ENCODE peak calls at places on chromosomes 5 and 9, in ten cellular contexts. G is keratinocyte, B is psoas muscle, Y is fibroblast of mammary gland, K is body of pancreas, X is GM23338, T is adrenal gland, E is heart left ventricle, V is epithelial cell of esophagus, C is uterus. M is an unnamed sample.

GRCh38 chr5:39906146-39906545 is 481.4 kb upstream of the DAB2 start:
- DNase-seq in G (no peak), B (no peak), Y (peak), K (no peak), X (no peak), T (no peak), E (no peak), V (peak), C (no peak), M (peak)

GRCh38 chr9:99677281-99677680 is 144.4 kb upstream of the NR4A3 start:
- DNase-seq in G (no peak), B (no peak), Y (peak), K (no peak), X (no peak), T (no peak), E (no peak), V (peak), C (no peak), M (no peak)

GRCh38 chr5:37619353-37619752 is 220.5 kb downstream of the GDNF start:
- DNase-seq in G (no peak), B (no peak), Y (peak), K (no peak), X (no peak), T (no peak), E (no peak), V (peak), C (no peak), M (no peak)

GRCh38 chr9:133577463-133578112 is 31.6 kb downstream of the FAM163B start:
- DNase-seq in G (no peak), B (no peak), Y (no peak), K (no peak), X (no peak), T (no peak), E (no peak), V (no peak), C (no peak), M (no peak)

GRCh38 chr9:123727332-123727731 is 202.6 kb downstream of the DENND1A start:
- DNase-seq in G (no peak), B (no peak), Y (peak), K (no peak), X (no peak), T (no peak), E (no peak), V (peak), C (no peak), M (no peak)

GRCh38 chr5:14560091-14560595 is 21.4 kb upstream of the OTULINL start:
- DNase-seq in G (no peak), B (no peak), Y (no peak), K (peak), X (no peak), T (no peak), E (no peak), V (no peak), C (no peak), M (no peak)

GRCh38 chr5:177604116-177604521 is 4.2 kb downstream of the B4GALT7 start:
- DNase-seq in G (no peak), B (no peak), Y (no peak), K (no peak), X (no peak), T (no peak), E (no peak), V (no peak), C (no peak), M (no peak)

GRCh38 chr5:150656191-150657132 is 4.6 kb upstream of the MYOZ3 start:
- DNase-seq in G (no peak), B (peak), Y (peak), K (peak), X (peak), T (peak), E (peak), V (peak), C (peak), M (no peak)

GRCh38 chr5:83472213-83472507 is 616 bp downstream of the VCAN start:
- DNase-seq in G (no peak), B (no peak), Y (no peak), K (no peak), X (no peak), T (no peak), E (no peak), V (peak), C (no peak), M (no peak)

GRCh38 chr9:133683494-133684460 is 47.6 kb downstream of the DBH start:
- DNase-seq in G (no peak), B (peak), Y (peak), K (peak), X (no peak), T (no peak), E (peak), V (no peak), C (peak), M (no peak)

GRCh38 chr9:89802809-89803355 is 198.1 kb downstream of the GADD45G start:
- DNase-seq in G (no peak), B (peak), Y (peak), K (no peak), X (no peak), T (no peak), E (peak), V (peak), C (peak), M (no peak)

GRCh38 chr5:148909001-148909400 is 82.6 kb downstream of the ADRB2 start:
- DNase-seq in G (no peak), B (no peak), Y (peak), K (no peak), X (no peak), T (no peak), E (no peak), V (peak), C (no peak), M (no peak)

GRCh38 chr9:70043689-70044449 is at the start of gene MAMDC2:
- DNase-seq in G (no peak), B (peak), Y (peak), K (peak), X (peak), T (peak), E (peak), V (peak), C (peak), M (no peak)

GRCh38 chr5:38598994-38599611 is 42.7 kb upstream of the LIFR start:
- DNase-seq in G (peak), B (no peak), Y (peak), K (no peak), X (no peak), T (no peak), E (no peak), V (peak), C (no peak), M (peak)

GRCh38 chr5:41787257-41787656 is 83.0 kb downstream of the OXCT1 start:
- DNase-seq in G (no peak), B (no peak), Y (no peak), K (no peak), X (peak), T (no peak), E (no peak), V (no peak), C (no peak), M (no peak)

GRCh38 chr5:53009816-53010215 is 20.7 kb downstream of the ITGA2 start:
- DNase-seq in G (no peak), B (no peak), Y (no peak), K (no peak), X (no peak), T (no peak), E (no peak), V (no peak), C (no peak), M (no peak)

GRCh38 chr9:35791321-35791921 is at the start of gene NPR2:
- DNase-seq in G (no peak), B (peak), Y (no peak), K (no peak), X (peak), T (peak), E (peak), V (peak), C (peak), M (no peak)

GRCh38 chr5:60649288-60649917 is 50.6 kb downstream of the DEPDC1B start:
- DNase-seq in G (no peak), B (no peak), Y (peak), K (no peak), X (peak), T (no peak), E (no peak), V (peak), C (no peak), M (no peak)

GRCh38 chr9:115300896-115301295 is 182.9 kb upstream of the TNC start:
- DNase-seq in G (no peak), B (no peak), Y (peak), K (no peak), X (no peak), T (no peak), E (no peak), V (no peak), C (no peak), M (no peak)

GRCh38 chr5:127976525-127976924 is 107.0 kb upstream of the SLC12A2 start:
- DNase-seq in G (no peak), B (no peak), Y (no peak), K (no peak), X (no peak), T (no peak), E (no peak), V (no peak), C (no peak), M (no peak)

GRCh38 chr9:106861585-106862114 is 1.3 kb upstream of the ZNF462 start:
- DNase-seq in G (no peak), B (no peak), Y (no peak), K (no peak), X (no peak), T (no peak), E (no peak), V (peak), C (no peak), M (no peak)

GRCh38 chr9:136023401-136024225 is 62.4 kb upstream of the UBAC1 start:
- DNase-seq in G (no peak), B (peak), Y (peak), K (peak), X (no peak), T (peak), E (peak), V (no peak), C (peak), M (no peak)

GRCh38 chr5:111530298-111530740 is 18.0 kb upstream of the STARD4 start:
- DNase-seq in G (no peak), B (peak), Y (peak), K (peak), X (no peak), T (peak), E (peak), V (peak), C (no peak), M (no peak)

GRCh38 chr5:132475939-132476852 is 14.4 kb downstream of the IRF1 start:
- DNase-seq in G (no peak), B (no peak), Y (no peak), K (no peak), X (no peak), T (peak), E (no peak), V (no peak), C (peak), M (no peak)

GRCh38 chr9:37026936-37027581 is 7.0 kb downstream of the PAX5 start:
- DNase-seq in G (no peak), B (no peak), Y (no peak), K (no peak), X (peak), T (no peak), E (no peak), V (no peak), C (no peak), M (no peak)

GRCh38 chr5:55847837-55848236 is 3.3 kb upstream of the IL31RA start:
- DNase-seq in G (no peak), B (no peak), Y (peak), K (no peak), X (no peak), T (no peak), E (no peak), V (peak), C (no peak), M (peak)

GRCh38 chr9:135978650-135979461 is 17.7 kb upstream of the UBAC1 start:
- DNase-seq in G (no peak), B (no peak), Y (no peak), K (no peak), X (no peak), T (no peak), E (no peak), V (no peak), C (no peak), M (no peak)

GRCh38 chr5:68482199-68482598 is 266.6 kb downstream of the PIK3R1 start:
- DNase-seq in G (no peak), B (no peak), Y (peak), K (no peak), X (no peak), T (no peak), E (no peak), V (no peak), C (no peak), M (no peak)

GRCh38 chr5:19891658-19892057 is 96.3 kb downstream of the CDH18 start:
- DNase-seq in G (peak), B (no peak), Y (peak), K (no peak), X (no peak), T (no peak), E (no peak), V (peak), C (no peak), M (peak)

GRCh38 chr5:14208071-14209021 is 65.2 kb downstream of the TRIO start:
- DNase-seq in G (peak), B (no peak), Y (peak), K (no peak), X (no peak), T (no peak), E (no peak), V (peak), C (no peak), M (no peak)

GRCh38 chr5:72160299-72160698 is 53.0 kb downstream of the MAP1B start:
- DNase-seq in G (no peak), B (no peak), Y (peak), K (no peak), X (no peak), T (no peak), E (no peak), V (peak), C (no peak), M (no peak)
- H3K4me3 ChIP-seq in G (no peak), B (no peak), Y (no peak), K (no peak), X (no peak), T (no peak), E (no peak), V (no peak), C (no peak), M (no peak)

DNA sequence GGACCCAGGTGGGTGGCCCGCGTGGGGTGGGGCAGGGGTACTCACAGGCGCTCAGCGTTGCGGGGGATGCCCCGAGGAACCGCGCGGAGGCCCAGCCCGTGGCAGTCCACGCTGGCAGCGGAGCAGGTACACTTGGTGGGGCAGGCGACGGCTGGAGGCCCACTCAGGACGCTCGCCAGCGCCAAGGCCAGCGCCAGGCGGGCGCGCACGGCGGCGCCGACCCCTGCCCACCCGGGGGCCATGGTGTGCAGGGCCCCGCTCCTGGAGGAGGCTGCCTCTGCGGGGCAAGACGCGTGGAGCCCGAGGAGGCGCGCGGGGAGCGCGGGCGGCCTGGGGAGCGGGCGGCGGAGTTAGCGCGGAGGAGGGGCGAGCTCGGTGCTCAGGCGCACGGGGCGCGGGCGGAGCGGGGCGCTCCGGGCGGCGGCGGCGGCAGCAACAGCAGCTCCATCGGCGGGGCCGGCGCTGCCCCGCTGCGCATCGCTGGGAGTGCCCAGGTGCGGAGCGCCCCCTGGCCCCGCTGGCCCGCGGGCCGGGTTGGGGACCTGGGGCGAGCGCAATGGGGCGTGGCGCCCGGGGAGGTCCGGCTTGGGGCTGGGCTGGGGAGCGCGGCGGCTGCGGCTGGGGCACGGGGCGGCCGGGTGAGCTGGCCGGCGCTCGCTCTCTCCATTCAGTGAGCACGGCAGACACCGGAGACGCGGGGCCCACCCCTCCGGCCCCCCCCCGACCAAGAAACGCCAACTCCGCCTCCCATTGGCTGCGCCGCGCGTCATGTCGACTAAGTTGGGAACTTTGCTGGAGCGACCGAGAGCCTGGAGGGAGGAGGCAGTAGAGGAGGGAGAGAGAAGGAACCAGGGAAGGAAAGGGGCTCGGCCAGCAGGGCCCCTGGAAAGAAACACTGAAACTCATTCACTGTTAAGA is at the start of gene SLIT3:
- DNase-seq in G (peak), B (peak), Y (peak), K (peak), X (peak), T (peak), E (peak), V (peak), C (peak), M (peak)
- TF ChIP-seq CTCF in G (no peak), B (no peak), Y (no peak), K (no peak), X (peak), T (no peak), E (no peak), V (peak), C (peak), M (no peak)

DNA sequence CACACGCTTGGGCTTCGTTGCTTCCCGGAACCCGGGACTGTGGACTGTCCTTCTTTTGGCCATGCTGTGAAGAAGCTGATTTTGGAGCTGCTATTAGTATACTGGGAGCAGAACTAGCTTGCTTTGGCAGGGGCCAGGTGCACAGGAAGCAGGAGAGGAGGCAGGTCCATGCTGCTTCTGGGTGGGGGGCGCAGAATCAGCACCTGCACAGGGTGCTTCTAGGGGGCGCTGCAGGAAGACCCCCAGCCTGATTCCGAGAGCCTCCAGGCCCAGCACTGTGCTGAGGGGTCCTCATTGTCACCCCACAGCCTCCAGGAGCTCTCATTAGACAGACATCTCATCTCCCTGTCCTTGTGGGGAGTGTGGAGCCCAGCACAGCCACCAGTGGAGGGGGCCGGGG is 252.6 kb upstream of the IRX4 start:
- DNase-seq in G (no peak), B (no peak), Y (no peak), K (no peak), X (no peak), T (no peak), E (no peak), V (no peak), C (no peak), M (no peak)
- H3K4me3 ChIP-seq in G (no peak), B (no peak), Y (no peak), K (no peak), X (no peak), T (no peak), E (no peak), V (no peak), C (no peak), M (no peak)

GRCh38 chr9:113675475-113675941 is 200.6 kb upstream of the ZNF618 start:
- DNase-seq in G (peak), B (peak), Y (peak), K (peak), X (no peak), T (peak), E (peak), V (peak), C (peak), M (peak)
- TF ChIP-seq CTCF in G (no peak), B (no peak), Y (no peak), K (no peak), X (no peak), T (no peak), E (no peak), V (no peak), C (no peak), M (no peak)

GRCh38 chr9:94928696-94929372 is 202.3 kb downstream of the AOPEP start:
- DNase-seq in G (no peak), B (no peak), Y (no peak), K (no peak), X (no peak), T (no peak), E (no peak), V (no peak), C (no peak), M (peak)

GRCh38 chr9:94928271-94928670 is 201.8 kb downstream of the AOPEP start:
- DNase-seq in G (no peak), B (no peak), Y (no peak), K (no peak), X (no peak), T (no peak), E (no peak), V (no peak), C (no peak), M (no peak)

GRCh38 chr9:94927048-94927761 is 200.7 kb downstream of the AOPEP start:
- DNase-seq in G (no peak), B (no peak), Y (no peak), K (no peak), X (no peak), T (no peak), E (no peak), V (no peak), C (no peak), M (no peak)

GRCh38 chr9:94926457-94926852 is 200.0 kb downstream of the AOPEP start:
- DNase-seq in G (no peak), B (no peak), Y (no peak), K (no peak), X (no peak), T (no peak), E (no peak), V (no peak), C (no peak), M (no peak)

GRCh38 chr9:94927762-94928158 is 201.3 kb downstream of the AOPEP start:
- DNase-seq in G (no peak), B (no peak), Y (peak), K (no peak), X (no peak), T (no peak), E (no peak), V (no peak), C (no peak), M (no peak)
- H3K4me3 ChIP-seq in G (no peak), B (no peak), Y (no peak), K (no peak), X (no peak), T (no peak), E (no peak), V (no peak), C (no peak), M (no peak)

GRCh38 chr5:96595300-96596090 is 66.7 kb upstream of the CAST start:
- DNase-seq in G (no peak), B (no peak), Y (peak), K (no peak), X (peak), T (no peak), E (no peak), V (peak), C (no peak), M (no peak)
- TF ChIP-seq CTCF in G (peak), B (no peak), Y (peak), K (peak), X (peak), T (peak), E (no peak), V (peak), C (no peak), M (peak)